ENCODE peak calls at places on chromosomes 13 and 19, in eight cellular contexts. D is kidney, P is AG09309, V is psoas muscle, N is A673, X is coronary artery, G is fibroblast of the aortic adventitia, M is brain microvascular endothelial cell. Z is an unnamed sample.
A peak's percentile ranks its signal among the peaks of the same experiment; 100 is the strongest.

GRCh38 chr13:20161951-20162300 is 1.1 kb upstream of the GJA3 start:
- DNase-seq in D (no peak), P (no peak), V (no peak), N (no peak), X (no peak), G (no peak), M (no peak), Z (no peak)

GRCh38 chr19:19911150-19911549 is 10.4 kb downstream of the ZNF93 start:
- DNase-seq in D (no peak), P (no peak), V (no peak), N (no peak), X (no peak), G (no peak), M (peak; percentile 60), Z (no peak)

GRCh38 chr19:36573948-36574726 is 1.0 kb upstream of the ZNF529 start:
- DNase-seq in D (no peak), P (no peak), V (no peak), N (no peak), X (no peak), G (no peak), M (peak; percentile 38), Z (no peak)

GRCh38 chr13:85724554-85725432 is 74.4 kb downstream of the SLITRK6 start:
- DNase-seq in D (peak; percentile 50), P (no peak), V (no peak), N (no peak), X (no peak), G (no peak), M (no peak), Z (no peak)

GRCh38 chr13:50132937-50133276 is 117.7 kb downstream of the KCNRG start:
- DNase-seq in D (no peak), P (no peak), V (no peak), N (no peak), X (no peak), G (no peak), M (no peak), Z (no peak)

GRCh38 chr19:18675779-18676178 is 7.7 kb upstream of the CRTC1 start:
- DNase-seq in D (no peak), P (no peak), V (no peak), N (peak; percentile 33), X (no peak), G (no peak), M (no peak), Z (no peak)

GRCh38 chr19:14385492-14385891 is 4.2 kb downstream of the ADGRE5 start:
- DNase-seq in D (no peak), P (no peak), V (no peak), N (no peak), X (no peak), G (no peak), M (no peak), Z (no peak)

GRCh38 chr19:10603873-10604459 is 16.9 kb upstream of the AP1M2 start:
- DNase-seq in D (no peak), P (no peak), V (no peak), N (no peak), X (no peak), G (peak; percentile 13), M (peak; percentile 37), Z (no peak)

GRCh38 chr13:66399873-66400272 is 830.3 kb downstream of the PCDH9 start:
- DNase-seq in D (no peak), P (no peak), V (no peak), N (no peak), X (no peak), G (no peak), M (no peak), Z (no peak)

GRCh38 chr19:19460258-19460731 is 54.8 kb downstream of the GATAD2A start:
- DNase-seq in D (peak; percentile 70), P (no peak), V (no peak), N (no peak), X (no peak), G (no peak), M (no peak), Z (peak; percentile 42)

GRCh38 chr19:14463747-14464146 is 11.4 kb downstream of the PTGER1 start:
- DNase-seq in D (no peak), P (no peak), V (no peak), N (no peak), X (no peak), G (no peak), M (no peak), Z (no peak)

GRCh38 chr13:41562083-41562482 is 104.7 kb downstream of the RGCC start:
- DNase-seq in D (no peak), P (peak; percentile 38), V (peak; percentile 80), N (peak; percentile 29), X (no peak), G (peak; percentile 70), M (peak; percentile 95), Z (peak; percentile 39)

GRCh38 chr19:41386442-41386841 is 10.1 kb downstream of the TMEM91 start:
- DNase-seq in D (no peak), P (no peak), V (no peak), N (no peak), X (no peak), G (no peak), M (no peak), Z (no peak)

GRCh38 chr13:109787135-109787954 is 962 bp upstream of the IRS2 start:
- DNase-seq in D (peak; percentile 80), P (no peak), V (peak; percentile 63), N (peak; percentile 78), X (peak; percentile 78), G (no peak), M (no peak), Z (peak; percentile 19)

GRCh38 chr19:6413291-6413690 is 11.3 kb downstream of the KHSRP start:
- DNase-seq in D (no peak), P (no peak), V (no peak), N (no peak), X (no peak), G (no peak), M (no peak), Z (no peak)

GRCh38 chr13:95494082-95494681 is 58.3 kb upstream of the CLDN10 start:
- DNase-seq in D (no peak), P (peak; percentile 28), V (no peak), N (peak; percentile 65), X (no peak), G (peak; percentile 83), M (peak; percentile 59), Z (no peak)

GRCh38 chr13:84445776-84446175 is 563.5 kb upstream of the SLITRK1 start:
- DNase-seq in D (no peak), P (peak; percentile 28), V (no peak), N (no peak), X (no peak), G (no peak), M (peak; percentile 65), Z (no peak)

GRCh38 chr19:57192064-57192395 is 730 bp downstream of the ZNF264 start:
- DNase-seq in D (no peak), P (no peak), V (no peak), N (peak; percentile 6), X (no peak), G (peak; percentile 3), M (peak; percentile 11), Z (no peak)

GRCh38 chr19:49524812-49525455 is 2.9 kb upstream of the RCN3 start:
- DNase-seq in D (no peak), P (no peak), V (no peak), N (no peak), X (no peak), G (no peak), M (no peak), Z (no peak)

DNA sequence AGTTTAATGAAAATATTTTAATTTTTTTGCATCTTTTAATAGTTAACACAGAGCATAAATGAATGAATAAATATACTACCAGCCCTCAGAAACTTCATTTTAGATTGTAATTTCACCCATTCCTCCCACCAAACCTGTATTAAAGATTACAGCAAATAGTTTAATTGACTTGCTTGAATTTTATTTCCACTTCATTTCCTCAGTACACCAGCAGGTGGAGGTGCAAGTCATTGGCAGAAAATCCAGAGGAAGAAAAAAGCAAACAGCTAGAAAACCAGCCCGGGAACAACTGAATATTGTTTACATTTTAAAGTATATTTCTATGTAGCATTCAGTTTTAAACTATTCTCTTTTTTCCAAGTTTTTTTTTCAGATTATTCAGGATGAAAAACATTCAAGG is 177.8 kb downstream of the OLFM4 start:
- DNase-seq in D (no peak), P (no peak), V (no peak), N (peak; percentile 45), X (no peak), G (no peak), M (no peak), Z (no peak)
- TF ChIP-seq CTCF in D (peak; percentile 13), P (peak; percentile 13), V (no peak), N (peak; percentile 56), X (no peak), G (no peak), M (peak; percentile 13), Z (no peak)

DNA sequence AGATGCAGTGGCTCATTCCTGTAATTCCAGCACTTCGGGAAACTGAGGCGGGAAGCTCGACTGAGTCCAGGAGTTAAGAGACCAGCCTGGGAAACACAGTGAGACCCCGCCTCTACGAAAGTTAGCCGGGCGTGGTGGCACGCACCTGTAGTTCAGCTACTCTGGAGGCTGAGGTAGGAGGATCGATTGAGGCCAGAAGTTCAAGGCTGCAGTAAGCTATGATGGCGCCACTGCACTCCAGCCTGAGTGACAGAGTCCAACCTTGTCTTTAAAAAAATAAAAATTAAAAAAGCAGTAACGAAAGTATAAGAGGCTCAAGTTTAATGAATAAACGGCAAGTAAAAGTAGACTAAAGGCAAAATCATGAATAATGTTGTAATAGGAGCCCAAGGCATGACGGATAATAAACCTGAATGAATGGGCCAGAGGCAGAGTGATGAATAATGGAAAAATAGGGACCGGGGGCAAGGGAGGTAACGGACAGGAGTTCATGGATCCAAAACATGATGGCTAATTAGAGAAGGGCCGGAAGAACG is 1.2 kb upstream of the TOMM40 start:
- DNase-seq in D (no peak), P (no peak), V (no peak), N (no peak), X (peak; percentile 82), G (no peak), M (no peak), Z (no peak)
- TF ChIP-seq CTCF in D (no peak), P (no peak), V (no peak), N (no peak), X (no peak), G (no peak), M (no peak), Z (no peak)

GRCh38 chr19:29793116-29793727 is 18.6 kb upstream of the CCNE1 start:
- DNase-seq in D (no peak), P (no peak), V (peak; percentile 3), N (no peak), X (no peak), G (no peak), M (no peak), Z (no peak)
- TF ChIP-seq CTCF in D (no peak), P (no peak), V (no peak), N (no peak), X (no peak), G (no peak), M (no peak), Z (no peak)

DNA sequence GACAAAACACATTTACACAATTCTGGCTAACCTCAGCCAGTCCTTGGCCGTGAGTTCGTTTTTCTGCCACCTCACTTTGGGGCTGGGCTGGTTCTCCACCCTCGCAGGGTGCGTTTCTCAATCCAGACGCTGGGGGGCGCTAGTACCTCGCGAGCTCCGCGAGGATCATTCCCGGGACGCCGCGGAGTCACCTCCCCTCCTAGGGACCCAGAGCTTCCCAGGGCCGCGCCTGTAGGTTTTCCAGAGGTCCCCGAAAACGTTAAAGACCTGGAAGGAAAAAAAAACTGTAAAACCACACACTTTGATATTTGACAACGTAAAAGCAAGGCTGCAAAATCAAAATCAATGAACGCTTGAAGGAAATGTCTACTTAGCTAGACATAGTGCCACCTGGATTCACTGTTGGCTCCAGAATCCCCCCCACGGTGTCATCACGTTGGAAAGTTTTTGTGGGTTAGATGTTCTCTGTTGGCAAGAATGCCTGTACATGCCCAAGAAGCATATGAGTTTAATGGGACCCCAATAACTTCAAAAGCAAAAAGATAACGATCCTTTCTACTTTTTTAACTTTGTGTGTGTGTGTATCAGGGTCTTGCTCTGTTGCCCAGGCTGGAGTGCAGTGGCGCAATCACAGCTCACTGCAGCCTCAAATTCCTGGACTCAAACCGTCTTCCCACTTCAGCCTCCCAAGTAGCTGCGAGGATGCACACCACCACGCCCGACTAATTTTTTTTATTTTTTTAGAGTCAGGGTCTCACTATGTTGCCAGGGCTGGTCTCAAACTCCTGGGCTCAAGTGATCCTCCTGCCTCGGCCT is 34.5 kb upstream of the TPM4 start:
- DNase-seq in D (peak; percentile 89), P (peak; percentile 13), V (peak; percentile 85), N (peak; percentile 83), X (peak; percentile 86), G (peak; percentile 80), M (peak; percentile 62), Z (peak; percentile 33)
- TF ChIP-seq CTCF in D (peak; percentile 89), P (peak; percentile 96), V (peak; percentile 91), N (peak; percentile 98), X (peak; percentile 95), G (peak; percentile 89), M (peak; percentile 93), Z (peak; percentile 88)